ENCODE peak calls at places on chromosomes 7 and 10, in seven cellular contexts. K, W, T, G, V, N and D are unnamed samples.

GRCh38 chr10:28256776-28257175 is 46.1 kb downstream of the MPP7 start:
- DNase-seq in W (no peak), T (no peak), G (no peak), K (no peak), N (no peak), V (no peak), D (no peak)

GRCh38 chr7:68679456-68680234 is 918.6 kb upstream of the AUTS2 start:
- DNase-seq in G (no peak), V (no peak), W (no peak), K (no peak), N (no peak), T (no peak), D (no peak)

GRCh38 chr7:134351424-134351823 is 34.7 kb upstream of the SLC35B4 start:
- DNase-seq in K (no peak), N (no peak), V (no peak), T (no peak), G (peak), W (no peak), D (no peak)

GRCh38 chr10:121108051-121108450 is 256.9 kb downstream of the WDR11 start:
- DNase-seq in G (no peak), K (no peak), N (no peak), W (no peak), T (no peak), V (no peak), D (no peak)

GRCh38 chr7:138661236-138661635 is 39.9 kb downstream of the SVOPL start:
- DNase-seq in N (peak), K (no peak), V (no peak), T (no peak), G (no peak), W (no peak), D (no peak)

GRCh38 chr7:65554-65953 is 126.8 kb upstream of the FAM20C start:
- DNase-seq in N (no peak), K (no peak), T (no peak), G (no peak), V (no peak), W (peak), D (no peak)

GRCh38 chr7:963236-964078 is 9.0 kb upstream of the ADAP1 start:
- DNase-seq in G (peak), N (no peak), V (no peak), K (peak), W (no peak), T (no peak), D (no peak)

GRCh38 chr7:80088705-80089104 is 45.9 kb upstream of the GNAI1 start:
- DNase-seq in T (no peak), K (no peak), V (no peak), W (no peak), G (no peak), N (no peak), D (no peak)

GRCh38 chr7:105234886-105235285 is 153.8 kb downstream of the SRPK2 start:
- DNase-seq in T (no peak), V (no peak), W (no peak), G (no peak), K (no peak), N (no peak), D (no peak)

GRCh38 chr7:150876817-150877526 is 24.7 kb downstream of the AOC1 start:
- DNase-seq in G (peak), W (peak), V (peak), T (peak), K (peak), N (peak), D (peak)

GRCh38 chr10:110516815-110517492 is 19.2 kb downstream of the DUSP5 start:
- DNase-seq in K (no peak), W (no peak), G (no peak), V (no peak), T (no peak), N (no peak), D (no peak)